ENCODE peak calls at places on chromosomes 11 and 22, in five cellular contexts. G is neural crest cell, Q is GM10248, E is endothelial cell, S is HS-5. W is an unnamed sample.

GRCh38 chr22:46359362-46359761 is 23.8 kb downstream of the TRMU start:
- DNase-seq in G (no peak), Q (no peak), E (no peak), S (no peak), W (no peak)

GRCh38 chr11:95917188-95918036 is 6.5 kb downstream of the MTMR2 start:
- DNase-seq in G (no peak), Q (no peak), E (no peak), S (no peak), W (no peak)

GRCh38 chr11:64834723-64835615 is 9.5 kb downstream of the CDC42BPG start:
- DNase-seq in G (no peak), Q (no peak), E (no peak), S (peak), W (no peak)

GRCh38 chr22:27022256-27022655 is 364.9 kb downstream of the MIAT start:
- DNase-seq in G (no peak), Q (no peak), E (no peak), S (no peak), W (no peak)

GRCh38 chr11:35525501-35526175 is at the start of gene PAMR1:
- DNase-seq in G (no peak), Q (peak), E (peak), S (no peak), W (peak)

GRCh38 chr11:105151936-105152554 is 12.5 kb upstream of the CARD18 start:
- DNase-seq in G (no peak), Q (no peak), E (no peak), S (peak), W (no peak)

GRCh38 chr11:45926001-45926401 is 3.5 kb downstream of the LARGE2 start:
- DNase-seq in G (no peak), Q (no peak), E (no peak), S (no peak), W (no peak)

GRCh38 chr11:112369374-112369773 is 108.7 kb upstream of the PLET1 start:
- DNase-seq in G (no peak), Q (no peak), E (no peak), S (no peak), W (no peak)

GRCh38 chr11:128422576-128423370 is 164.6 kb downstream of the ETS1 start:
- DNase-seq in G (no peak), Q (no peak), E (no peak), S (no peak), W (no peak)

GRCh38 chr11:12029738-12030363 is 21.4 kb upstream of the DKK3 start:
- DNase-seq in G (no peak), Q (no peak), E (no peak), S (peak), W (no peak)

GRCh38 chr11:121318848-121319834 is 26.6 kb downstream of the SC5D start:
- DNase-seq in G (peak), Q (no peak), E (peak), S (no peak), W (no peak)

GRCh38 chr11:46694607-46695006 is 5.8 kb downstream of the ARHGAP1 start:
- DNase-seq in G (no peak), Q (no peak), E (no peak), S (no peak), W (no peak)

GRCh38 chr11:199782-200181 is 6.9 kb downstream of the SCGB1C1 start:
- DNase-seq in G (no peak), Q (no peak), E (no peak), S (no peak), W (no peak)

GRCh38 chr11:70046089-70046488 is 32.0 kb upstream of the ANO1 start:
- DNase-seq in G (no peak), Q (no peak), E (no peak), S (no peak), W (no peak)

GRCh38 chr11:125345706-125346561 is 150.1 kb downstream of the FEZ1 start:
- DNase-seq in G (peak), Q (peak), E (peak), S (no peak), W (peak)

GRCh38 chr11:1458340-1459218 is 28.0 kb downstream of the MOB2 start:
- DNase-seq in G (no peak), Q (no peak), E (peak), S (no peak), W (no peak)

GRCh38 chr11:28981331-28981865 is 873.2 kb downstream of the METTL15 start:
- DNase-seq in G (no peak), Q (no peak), E (no peak), S (no peak), W (no peak)

GRCh38 chr11:94521684-94522083 is 9.4 kb downstream of the C11orf97 start:
- DNase-seq in G (no peak), Q (no peak), E (no peak), S (no peak), W (no peak)

GRCh38 chr22:45493286-45493771 is 9.4 kb upstream of the FBLN1 start:
- DNase-seq in G (no peak), Q (no peak), E (no peak), S (no peak), W (no peak)

GRCh38 chr22:20663137-20663828 is 110.6 kb upstream of the SERPIND1 start:
- DNase-seq in G (no peak), Q (no peak), E (no peak), S (no peak), W (no peak)

GRCh38 chr11:70668204-70669202 is 270.2 kb downstream of the CTTN start:
- DNase-seq in G (no peak), Q (no peak), E (no peak), S (no peak), W (no peak)

GRCh38 chr11:11976476-11977187 is 31.8 kb downstream of the DKK3 start:
- DNase-seq in G (no peak), Q (no peak), E (no peak), S (no peak), W (no peak)

GRCh38 chr11:128715691-128716153 is 21.9 kb downstream of the FLI1 start:
- DNase-seq in G (no peak), Q (no peak), E (no peak), S (no peak), W (no peak)

GRCh38 chr11:74822187-74822586 is 73.5 kb downstream of the RNF169 start:
- DNase-seq in G (no peak), Q (no peak), E (no peak), S (no peak), W (no peak)

GRCh38 chr22:49292909-49293308 is 534.8 kb downstream of the BRD1 start:
- DNase-seq in G (no peak), Q (no peak), E (no peak), S (no peak), W (no peak)